ENCODE peak calls at places on chromosomes 3 and 15, in ten cellular contexts. U is activated CD8-positive, alpha-beta memory T cell treated with anti-CD3 and anti-CD28 coated beads, Interleukin-2, amount 50 U/mL, for 48 hours; M is breast epithelium; R is stimulated activated naive B cell treated with anti-CD40 and anti-IgM and Interleukin-4, amounts not matched to agents 10 μg/mL and 1 μg/mL and 100 μg/mL, for 72 hours; O is HFF-Myc; Z is GM03348; C is GM12864; Q is cardiac fibroblast; D is astrocyte of the cerebellum; F is GM12865. B is an unnamed sample.
A peak's percentile ranks its signal among the peaks of the same experiment; 100 is the strongest.

GRCh38 chr3:124923833-124924232 is 10.7 kb downstream of the MUC13 start:
- DNase-seq in U (no peak), M (no peak), R (no peak), O (no peak), Z (no peak), C (no peak), Q (peak; percentile 23), D (no peak), F (no peak), B (no peak)

GRCh38 chr3:124907957-124908356 is 20.8 kb upstream of the ITGB5 start:
- DNase-seq in U (no peak), M (no peak), R (no peak), O (no peak), Z (no peak), C (no peak), Q (no peak), D (no peak), F (no peak), B (no peak)

GRCh38 chr3:191239439-191240035 is 40.5 kb downstream of the OSTN start:
- DNase-seq in U (no peak), M (no peak), R (no peak), O (no peak), Z (no peak), C (no peak), Q (no peak), D (no peak), F (no peak), B (no peak)

GRCh38 chr3:9211155-9211950 is 38.1 kb downstream of the SRGAP3 start:
- DNase-seq in U (no peak), M (no peak), R (no peak), O (peak; percentile 79), Z (peak; percentile 71), C (no peak), Q (peak; percentile 14), D (peak; percentile 86), F (no peak), B (peak; percentile 74)

GRCh38 chr15:71629761-71630499 is 180.4 kb upstream of the NR2E3 start:
- DNase-seq in U (no peak), M (no peak), R (no peak), O (no peak), Z (no peak), C (no peak), Q (no peak), D (no peak), F (no peak), B (peak; percentile 27)

GRCh38 chr3:156509209-156510174 is 45.4 kb downstream of the SSR3 start:
- DNase-seq in U (no peak), M (no peak), R (no peak), O (no peak), Z (peak; percentile 78), C (peak; percentile 35), Q (peak; percentile 81), D (peak; percentile 63), F (peak; percentile 72), B (peak; percentile 79)

GRCh38 chr15:65101418-65101890 is 13.5 kb downstream of the UBAP1L start:
- DNase-seq in U (peak; percentile 85), M (no peak), R (no peak), O (peak; percentile 49), Z (peak; percentile 79), C (no peak), Q (peak; percentile 72), D (peak; percentile 51), F (peak; percentile 65), B (peak; percentile 67)

GRCh38 chr3:123759311-123759710 is 124.8 kb downstream of the MYLK start:
- DNase-seq in U (no peak), M (no peak), R (no peak), O (no peak), Z (peak; percentile 57), C (no peak), Q (no peak), D (peak; percentile 33), F (no peak), B (peak; percentile 52)

GRCh38 chr15:66886686-66887273 is 178.6 kb upstream of the SMAD3 start:
- DNase-seq in U (peak; percentile 13), M (no peak), R (no peak), O (no peak), Z (no peak), C (no peak), Q (no peak), D (no peak), F (no peak), B (no peak)

B was measured in AG08395.